ENCODE peak calls at places on chromosomes 3 and 15, in nine cellular contexts. One of them, this sample, is unnamed.

GRCh38 chr3:191197761-191198160 is 1.3 kb upstream of the OSTN start:
- DNase-seq in upper lobe of right lung: no peak
- DNase-seq in left ventricle myocardium inferior: no peak
- DNase-seq in psoas muscle: no peak
- DNase-seq in heart left ventricle: no peak
- DNase-seq in adrenal gland: no peak
- DNase-seq in A549: no peak
- DNase-seq in SK-N-SH: no peak
- DNase-seq in stomach: no peak
- DNase-seq in this sample: no peak

GRCh38 chr15:90564109-90564508 is 34.4 kb downstream of the CRTC3 start:
- DNase-seq in A549: no peak
- DNase-seq in SK-N-SH: no peak
- DNase-seq in adrenal gland: no peak
- DNase-seq in left ventricle myocardium inferior: no peak
- DNase-seq in psoas muscle: no peak
- DNase-seq in stomach: no peak
- DNase-seq in upper lobe of right lung: no peak
- DNase-seq in heart left ventricle: no peak
- DNase-seq in this sample: no peak

GRCh38 chr3:133700351-133700750 is 38.6 kb upstream of the TOPBP1 start:
- DNase-seq in heart left ventricle: no peak
- DNase-seq in left ventricle myocardium inferior: no peak
- DNase-seq in stomach: no peak
- DNase-seq in adrenal gland: no peak
- DNase-seq in A549: no peak
- DNase-seq in psoas muscle: no peak
- DNase-seq in SK-N-SH: no peak
- DNase-seq in upper lobe of right lung: no peak
- DNase-seq in this sample: no peak

GRCh38 chr3:69698728-69699127 is 40.5 kb upstream of the MITF start:
- DNase-seq in adrenal gland: no peak
- DNase-seq in upper lobe of right lung: no peak
- DNase-seq in heart left ventricle: no peak
- DNase-seq in A549: no peak
- DNase-seq in stomach: no peak
- DNase-seq in psoas muscle: no peak
- DNase-seq in SK-N-SH: no peak
- DNase-seq in left ventricle myocardium inferior: no peak
- DNase-seq in this sample: no peak

GRCh38 chr15:95733931-95734330 is 596.6 kb upstream of the NR2F2 start:
- DNase-seq in psoas muscle: no peak
- DNase-seq in left ventricle myocardium inferior: no peak
- DNase-seq in adrenal gland: no peak
- DNase-seq in upper lobe of right lung: no peak
- DNase-seq in A549: no peak
- DNase-seq in heart left ventricle: no peak
- DNase-seq in SK-N-SH: no peak
- DNase-seq in stomach: no peak
- DNase-seq in this sample: no peak

GRCh38 chr3:61876797-61877196 is 315.4 kb downstream of the PTPRG start:
- DNase-seq in SK-N-SH: no peak
- DNase-seq in left ventricle myocardium inferior: no peak
- DNase-seq in heart left ventricle: no peak
- DNase-seq in A549: no peak
- DNase-seq in psoas muscle: no peak
- DNase-seq in adrenal gland: no peak
- DNase-seq in upper lobe of right lung: no peak
- DNase-seq in stomach: no peak
- DNase-seq in this sample: no peak

GRCh38 chr3:141410408-141410807 is 42.1 kb downstream of the ZBTB38 start:
- DNase-seq in heart left ventricle: peak; percentile 83
- DNase-seq in A549: peak; percentile 78
- DNase-seq in SK-N-SH: no peak
- DNase-seq in left ventricle myocardium inferior: peak; percentile 66
- DNase-seq in psoas muscle: peak; percentile 84
- DNase-seq in upper lobe of right lung: no peak
- DNase-seq in adrenal gland: peak; percentile 94
- DNase-seq in stomach: no peak
- DNase-seq in this sample: peak; percentile 45

GRCh38 chr15:48644827-48645557 is 517 bp downstream of the FBN1 start:
- DNase-seq in left ventricle myocardium inferior: peak; percentile 49
- DNase-seq in heart left ventricle: peak; percentile 55
- DNase-seq in SK-N-SH: peak; percentile 85
- DNase-seq in A549: peak; percentile 58
- DNase-seq in adrenal gland: peak; percentile 70
- DNase-seq in psoas muscle: peak; percentile 76
- DNase-seq in upper lobe of right lung: peak; percentile 73
- DNase-seq in stomach: no peak
- DNase-seq in this sample: peak; percentile 47

GRCh38 chr3:139117136-139117675 is 72.5 kb upstream of the PRR23C start:
- DNase-seq in stomach: no peak
- DNase-seq in heart left ventricle: no peak
- DNase-seq in upper lobe of right lung: no peak
- DNase-seq in SK-N-SH: no peak
- DNase-seq in adrenal gland: peak; percentile 5
- DNase-seq in psoas muscle: no peak
- DNase-seq in A549: peak; percentile 13
- DNase-seq in left ventricle myocardium inferior: no peak
- DNase-seq in this sample: no peak

GRCh38 chr3:152096280-152096679 is 172.4 kb upstream of the MBNL1 start:
- DNase-seq in upper lobe of right lung: no peak
- DNase-seq in adrenal gland: no peak
- DNase-seq in stomach: no peak
- DNase-seq in left ventricle myocardium inferior: no peak
- DNase-seq in SK-N-SH: no peak
- DNase-seq in A549: no peak
- DNase-seq in heart left ventricle: no peak
- DNase-seq in psoas muscle: no peak
- DNase-seq in this sample: no peak

GRCh38 chr15:92882697-92883642 is 17.2 kb upstream of the CHD2 start:
- DNase-seq in heart left ventricle: peak; percentile 34
- DNase-seq in left ventricle myocardium inferior: peak; percentile 28
- DNase-seq in A549: no peak
- DNase-seq in SK-N-SH: peak; percentile 65
- DNase-seq in psoas muscle: peak; percentile 75
- DNase-seq in stomach: no peak
- DNase-seq in adrenal gland: peak; percentile 62
- DNase-seq in upper lobe of right lung: peak; percentile 77
- DNase-seq in this sample: peak; percentile 39

GRCh38 chr3:55042591-55042990 is 114.7 kb upstream of the LRTM1 start:
- DNase-seq in SK-N-SH: no peak
- DNase-seq in A549: no peak
- DNase-seq in upper lobe of right lung: no peak
- DNase-seq in stomach: no peak
- DNase-seq in heart left ventricle: no peak
- DNase-seq in left ventricle myocardium inferior: no peak
- DNase-seq in adrenal gland: no peak
- DNase-seq in psoas muscle: no peak
- DNase-seq in this sample: no peak

GRCh38 chr15:52728899-52729298 is 49.7 kb upstream of the ATOSA start:
- DNase-seq in psoas muscle: no peak
- DNase-seq in SK-N-SH: peak; percentile 5
- DNase-seq in stomach: no peak
- DNase-seq in A549: no peak
- DNase-seq in adrenal gland: no peak
- DNase-seq in heart left ventricle: no peak
- DNase-seq in left ventricle myocardium inferior: no peak
- DNase-seq in upper lobe of right lung: no peak
- DNase-seq in this sample: no peak

GRCh38 chr3:55615039-55615693 is 128.1 kb upstream of the WNT5A start:
- DNase-seq in SK-N-SH: no peak
- DNase-seq in left ventricle myocardium inferior: no peak
- DNase-seq in upper lobe of right lung: no peak
- DNase-seq in stomach: no peak
- DNase-seq in adrenal gland: no peak
- DNase-seq in heart left ventricle: no peak
- DNase-seq in psoas muscle: no peak
- DNase-seq in A549: no peak
- DNase-seq in this sample: no peak

GRCh38 chr3:152909180-152909883 is 74.4 kb downstream of the P2RY1 start:
- DNase-seq in left ventricle myocardium inferior: no peak
- DNase-seq in heart left ventricle: peak; percentile 37
- DNase-seq in adrenal gland: peak; percentile 74
- DNase-seq in stomach: no peak
- DNase-seq in A549: peak; percentile 62
- DNase-seq in SK-N-SH: no peak
- DNase-seq in psoas muscle: no peak
- DNase-seq in upper lobe of right lung: no peak
- DNase-seq in this sample: no peak

GRCh38 chr15:100043069-100043641 is 298.6 kb downstream of the ADAMTS17 start:
- DNase-seq in SK-N-SH: no peak
- DNase-seq in psoas muscle: peak; percentile 78
- DNase-seq in left ventricle myocardium inferior: no peak
- DNase-seq in stomach: no peak
- DNase-seq in heart left ventricle: no peak
- DNase-seq in adrenal gland: peak; percentile 91
- DNase-seq in upper lobe of right lung: no peak
- DNase-seq in A549: peak; percentile 42
- DNase-seq in this sample: no peak

GRCh38 chr15:71279757-71280141 is 164.5 kb downstream of the THSD4 start:
- DNase-seq in psoas muscle: no peak
- DNase-seq in upper lobe of right lung: no peak
- DNase-seq in left ventricle myocardium inferior: no peak
- DNase-seq in SK-N-SH: no peak
- DNase-seq in heart left ventricle: no peak
- DNase-seq in adrenal gland: peak; percentile 64
- DNase-seq in A549: no peak
- DNase-seq in stomach: peak; percentile 30
- DNase-seq in this sample: no peak

GRCh38 chr15:27170866-27171265 is 199.9 kb downstream of the GABRG3 start:
- DNase-seq in adrenal gland: no peak
- DNase-seq in left ventricle myocardium inferior: no peak
- DNase-seq in psoas muscle: no peak
- DNase-seq in A549: no peak
- DNase-seq in heart left ventricle: no peak
- DNase-seq in stomach: no peak
- DNase-seq in upper lobe of right lung: no peak
- DNase-seq in SK-N-SH: no peak
- DNase-seq in this sample: no peak
- H3K9me3 ChIP-seq in adrenal gland: no peaks in the 10 kb centered on the region
- H3K9me3 ChIP-seq in left ventricle myocardium inferior: peaks cover 11% of the 10 kb centered on the region
- H3K9me3 ChIP-seq in psoas muscle: peaks cover under 1% of the 10 kb centered on the region
- H3K9me3 ChIP-seq in A549: no peaks in the 10 kb centered on the region
- H3K9me3 ChIP-seq in heart left ventricle: no peaks in the 10 kb centered on the region
- H3K9me3 ChIP-seq in stomach: peaks cover 31% of the 10 kb centered on the region
- H3K9me3 ChIP-seq in upper lobe of right lung: no peaks in the 10 kb centered on the region
- H3K9me3 ChIP-seq in SK-N-SH: no peaks in the 10 kb centered on the region
- H3K9me3 ChIP-seq in this sample: no peaks in the 10 kb centered on the region

GRCh38 chr15:70254186-70254974 is 156.7 kb upstream of the TLE3 start:
- DNase-seq in psoas muscle: peak; percentile 5
- DNase-seq in A549: no peak
- DNase-seq in heart left ventricle: no peak
- DNase-seq in SK-N-SH: no peak
- DNase-seq in stomach: no peak
- DNase-seq in adrenal gland: no peak
- DNase-seq in upper lobe of right lung: no peak
- DNase-seq in left ventricle myocardium inferior: no peak
- DNase-seq in this sample: peak; percentile 49
- H3K4me1 ChIP-seq in psoas muscle: no peaks in the 10 kb centered on the region
- H3K4me1 ChIP-seq in A549: no peaks in the 10 kb centered on the region
- H3K4me1 ChIP-seq in heart left ventricle: peaks cover 8% of the 10 kb centered on the region
- H3K4me1 ChIP-seq in SK-N-SH: peaks cover 5% of the 10 kb centered on the region
- H3K4me1 ChIP-seq in stomach: peaks cover 24% of the 10 kb centered on the region
- H3K4me1 ChIP-seq in adrenal gland: no peaks in the 10 kb centered on the region
- H3K4me1 ChIP-seq in upper lobe of right lung: peaks cover 15% of the 10 kb centered on the region
- H3K4me1 ChIP-seq in left ventricle myocardium inferior: peaks cover 12% of the 10 kb centered on the region
- H3K4me1 ChIP-seq in this sample: peaks cover 52% of the 10 kb centered on the region

DNA sequence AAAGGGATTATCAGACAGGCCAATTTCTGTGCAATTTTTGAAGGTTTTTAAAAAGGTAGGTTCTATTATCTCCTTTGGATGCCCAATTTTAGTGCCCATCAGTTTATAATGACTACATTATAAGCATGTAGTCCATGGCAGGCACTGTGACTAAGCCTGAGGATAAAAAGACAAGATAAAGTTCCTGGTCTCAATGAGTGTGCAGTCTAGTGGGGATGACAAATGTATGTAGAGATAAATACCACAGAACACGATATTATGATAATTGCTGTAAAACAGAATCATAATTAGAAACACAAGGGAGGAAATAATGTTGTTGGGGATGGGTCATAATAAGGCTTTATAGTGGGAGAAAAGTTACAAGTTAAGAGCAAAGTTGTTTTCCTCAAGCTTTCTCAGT is 163.1 kb downstream of the ZNF385D start:
- DNase-seq in stomach: no peak
- DNase-seq in SK-N-SH: peak; percentile 43
- DNase-seq in upper lobe of right lung: no peak
- DNase-seq in adrenal gland: no peak
- DNase-seq in left ventricle myocardium inferior: no peak
- DNase-seq in psoas muscle: no peak
- DNase-seq in heart left ventricle: no peak
- DNase-seq in A549: no peak
- DNase-seq in this sample: no peak
- H3K9me3 ChIP-seq in stomach: no peaks in the 10 kb centered on the region
- H3K9me3 ChIP-seq in SK-N-SH: no peaks in the 10 kb centered on the region
- H3K9me3 ChIP-seq in upper lobe of right lung: no peaks in the 10 kb centered on the region
- H3K9me3 ChIP-seq in adrenal gland: no peaks in the 10 kb centered on the region
- H3K9me3 ChIP-seq in left ventricle myocardium inferior: no peaks in the 10 kb centered on the region
- H3K9me3 ChIP-seq in psoas muscle: no peaks in the 10 kb centered on the region
- H3K9me3 ChIP-seq in heart left ventricle: no peaks in the 10 kb centered on the region
- H3K9me3 ChIP-seq in A549: no peaks in the 10 kb centered on the region
- H3K9me3 ChIP-seq in this sample: no peaks in the 10 kb centered on the region

GRCh38 chr3:101512521-101513418 is at the start of gene SENP7:
- DNase-seq in heart left ventricle: peak; percentile 86
- DNase-seq in A549: peak; percentile 85
- DNase-seq in SK-N-SH: peak; percentile 89
- DNase-seq in left ventricle myocardium inferior: peak; percentile 87
- DNase-seq in upper lobe of right lung: peak; percentile 93
- DNase-seq in psoas muscle: peak; percentile 92
- DNase-seq in adrenal gland: peak; percentile 92
- DNase-seq in stomach: peak; percentile 83
- DNase-seq in this sample: peak; percentile 85

GRCh38 chr3:101509811-101510210 is 3.2 kb downstream of the SENP7 start:
- DNase-seq in A549: no peak
- DNase-seq in SK-N-SH: no peak
- DNase-seq in psoas muscle: no peak
- DNase-seq in heart left ventricle: no peak
- DNase-seq in adrenal gland: no peak
- DNase-seq in upper lobe of right lung: no peak
- DNase-seq in stomach: no peak
- DNase-seq in left ventricle myocardium inferior: no peak
- DNase-seq in this sample: no peak

GRCh38 chr3:101513419-101513986 is 491 bp upstream of the SENP7 start:
- DNase-seq in SK-N-SH: no peak
- DNase-seq in stomach: no peak
- DNase-seq in A549: no peak
- DNase-seq in heart left ventricle: no peak
- DNase-seq in left ventricle myocardium inferior: no peak
- DNase-seq in adrenal gland: no peak
- DNase-seq in upper lobe of right lung: no peak
- DNase-seq in psoas muscle: no peak
- DNase-seq in this sample: no peak

DNA sequence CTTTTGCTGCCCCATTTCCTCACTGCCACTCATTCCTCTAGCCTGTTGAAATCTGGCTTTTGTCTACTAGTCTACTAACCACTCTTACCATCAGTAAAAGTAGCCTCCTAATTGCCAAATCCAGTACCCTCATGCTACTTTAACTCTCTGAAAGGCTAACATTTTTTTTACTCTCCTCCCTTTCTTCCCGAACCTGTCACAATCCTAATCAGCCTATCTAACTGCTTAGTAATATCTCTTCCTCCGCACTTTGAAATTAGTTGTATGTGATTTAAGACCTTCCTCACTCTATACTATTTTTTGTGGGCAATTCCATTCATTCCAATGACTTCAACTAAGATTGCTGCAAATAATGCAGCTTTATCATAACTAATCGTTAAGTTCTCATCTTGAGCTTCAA is 3.7 kb downstream of the SENP7 start:
- DNase-seq in psoas muscle: no peak
- DNase-seq in upper lobe of right lung: no peak
- DNase-seq in stomach: no peak
- DNase-seq in SK-N-SH: no peak
- DNase-seq in adrenal gland: no peak
- DNase-seq in left ventricle myocardium inferior: no peak
- DNase-seq in A549: no peak
- DNase-seq in heart left ventricle: no peak
- DNase-seq in this sample: no peak
- H3K4me1 ChIP-seq in psoas muscle: peaks cover 3% of the 10 kb centered on the region
- H3K4me1 ChIP-seq in upper lobe of right lung: peaks cover 7% of the 10 kb centered on the region
- H3K4me1 ChIP-seq in stomach: peaks cover 7% of the 10 kb centered on the region
- H3K4me1 ChIP-seq in SK-N-SH: no peaks in the 10 kb centered on the region
- H3K4me1 ChIP-seq in adrenal gland: no peaks in the 10 kb centered on the region
- H3K4me1 ChIP-seq in left ventricle myocardium inferior: peaks cover 31% of the 10 kb centered on the region
- H3K4me1 ChIP-seq in A549: peaks cover 5% of the 10 kb centered on the region
- H3K4me1 ChIP-seq in heart left ventricle: peaks cover 4% of the 10 kb centered on the region
- H3K4me1 ChIP-seq in this sample: no peaks in the 10 kb centered on the region

This sample was measured in BE2C.